ENCODE peak calls at places on chromosomes 12 and 14, in seven cellular contexts. One of them, this sample, is unnamed. For H3K4me1, the result is how much of the 10 kb centered on the place peaks cover.

GRCh38 chr12:126768517-126768916 is 1498.5 kb upstream of the TMEM132C start:
- DNase-seq in GM23338: no peak
- DNase-seq in OCI-LY7: no peak
- DNase-seq in SK-N-SH: no peak
- DNase-seq in MM.1S: no peak
- DNase-seq in neural progenitor cell: no peak
- DNase-seq in hepatocyte: no peak
- DNase-seq in this sample: no peak

GRCh38 chr12:95312656-95313055 is 95.0 kb downstream of the VEZT start:
- DNase-seq in GM23338: no peak
- DNase-seq in OCI-LY7: no peak
- DNase-seq in SK-N-SH: no peak
- DNase-seq in MM.1S: no peak
- DNase-seq in neural progenitor cell: no peak
- DNase-seq in hepatocyte: no peak
- DNase-seq in this sample: no peak

GRCh38 chr14:59566725-59567124 is 9.9 kb downstream of the CCDC175 start:
- DNase-seq in GM23338: no peak
- DNase-seq in OCI-LY7: no peak
- DNase-seq in SK-N-SH: no peak
- DNase-seq in MM.1S: no peak
- DNase-seq in neural progenitor cell: no peak
- DNase-seq in hepatocyte: no peak
- DNase-seq in this sample: peak

GRCh38 chr14:51703787-51704186 is 52.1 kb downstream of the FRMD6 start:
- DNase-seq in GM23338: no peak
- DNase-seq in OCI-LY7: no peak
- DNase-seq in SK-N-SH: no peak
- DNase-seq in MM.1S: no peak
- DNase-seq in neural progenitor cell: no peak
- DNase-seq in hepatocyte: no peak
- DNase-seq in this sample: no peak

GRCh38 chr14:64303471-64303917 is 9.3 kb upstream of the ESR2 start:
- DNase-seq in GM23338: peak
- DNase-seq in OCI-LY7: peak
- DNase-seq in SK-N-SH: peak
- DNase-seq in MM.1S: peak
- DNase-seq in neural progenitor cell: peak
- DNase-seq in hepatocyte: peak
- DNase-seq in this sample: peak

GRCh38 chr12:91507754-91508153 is 325.1 kb upstream of the DCN start:
- DNase-seq in GM23338: no peak
- DNase-seq in OCI-LY7: no peak
- DNase-seq in SK-N-SH: no peak
- DNase-seq in MM.1S: no peak
- DNase-seq in neural progenitor cell: no peak
- DNase-seq in hepatocyte: no peak
- DNase-seq in this sample: no peak

GRCh38 chr12:106080786-106081185 is 58.0 kb downstream of the NUAK1 start:
- DNase-seq in GM23338: no peak
- DNase-seq in OCI-LY7: no peak
- DNase-seq in SK-N-SH: no peak
- DNase-seq in MM.1S: no peak
- DNase-seq in neural progenitor cell: no peak
- DNase-seq in hepatocyte: no peak
- DNase-seq in this sample: no peak

GRCh38 chr12:132310181-132311040 is 19.0 kb downstream of the GALNT9 start:
- DNase-seq in GM23338: no peak
- DNase-seq in OCI-LY7: no peak
- DNase-seq in SK-N-SH: no peak
- DNase-seq in MM.1S: no peak
- DNase-seq in neural progenitor cell: no peak
- DNase-seq in hepatocyte: no peak
- DNase-seq in this sample: no peak

GRCh38 chr14:90424075-90424474 is 27.2 kb downstream of the CALM1 start:
- DNase-seq in GM23338: peak
- DNase-seq in OCI-LY7: no peak
- DNase-seq in SK-N-SH: no peak
- DNase-seq in MM.1S: no peak
- DNase-seq in neural progenitor cell: no peak
- DNase-seq in hepatocyte: no peak
- DNase-seq in this sample: no peak

GRCh38 chr12:103794814-103795213 is 46.2 kb downstream of the NT5DC3 start:
- DNase-seq in GM23338: no peak
- DNase-seq in OCI-LY7: no peak
- DNase-seq in SK-N-SH: no peak
- DNase-seq in MM.1S: no peak
- DNase-seq in neural progenitor cell: no peak
- DNase-seq in hepatocyte: no peak
- DNase-seq in this sample: no peak

GRCh38 chr12:116323696-116324386 is 46.3 kb upstream of the MED13L start:
- DNase-seq in GM23338: no peak
- DNase-seq in OCI-LY7: no peak
- DNase-seq in SK-N-SH: no peak
- DNase-seq in MM.1S: peak
- DNase-seq in neural progenitor cell: no peak
- DNase-seq in hepatocyte: no peak
- DNase-seq in this sample: no peak

GRCh38 chr12:59088673-59089072 is 168.4 kb upstream of the LRIG3 start:
- DNase-seq in GM23338: peak
- DNase-seq in OCI-LY7: no peak
- DNase-seq in SK-N-SH: no peak
- DNase-seq in MM.1S: no peak
- DNase-seq in neural progenitor cell: no peak
- DNase-seq in hepatocyte: no peak
- DNase-seq in this sample: no peak

GRCh38 chr14:104865069-104865630 is at the start of gene CEP170B:
- DNase-seq in GM23338: peak
- DNase-seq in OCI-LY7: peak
- DNase-seq in SK-N-SH: peak
- DNase-seq in MM.1S: peak
- DNase-seq in neural progenitor cell: peak
- DNase-seq in hepatocyte: peak
- DNase-seq in this sample: peak

GRCh38 chr14:99707420-99707819 is 23.3 kb downstream of the CYP46A1 start:
- DNase-seq in GM23338: no peak
- DNase-seq in OCI-LY7: no peak
- DNase-seq in SK-N-SH: no peak
- DNase-seq in MM.1S: no peak
- DNase-seq in neural progenitor cell: no peak
- DNase-seq in hepatocyte: no peak
- DNase-seq in this sample: no peak

GRCh38 chr12:15846887-15847286 is 35.3 kb upstream of the STRAP start:
- DNase-seq in GM23338: no peak
- DNase-seq in OCI-LY7: no peak
- DNase-seq in SK-N-SH: no peak
- DNase-seq in MM.1S: no peak
- DNase-seq in neural progenitor cell: no peak
- DNase-seq in hepatocyte: peak
- DNase-seq in this sample: no peak

GRCh38 chr14:100677925-100678765 is 48.5 kb upstream of the DLK1 start:
- DNase-seq in GM23338: no peak
- DNase-seq in OCI-LY7: no peak
- DNase-seq in SK-N-SH: peak
- DNase-seq in MM.1S: no peak
- DNase-seq in neural progenitor cell: peak
- DNase-seq in hepatocyte: peak
- DNase-seq in this sample: no peak

GRCh38 chr12:132452596-132453350 is 37.2 kb upstream of the FBRSL1 start:
- DNase-seq in GM23338: no peak
- DNase-seq in OCI-LY7: no peak
- DNase-seq in SK-N-SH: no peak
- DNase-seq in MM.1S: no peak
- DNase-seq in neural progenitor cell: no peak
- DNase-seq in hepatocyte: no peak
- DNase-seq in this sample: no peak

GRCh38 chr12:66048843-66049537 is 81.6 kb downstream of the LLPH start:
- DNase-seq in GM23338: no peak
- DNase-seq in OCI-LY7: no peak
- DNase-seq in SK-N-SH: no peak
- DNase-seq in MM.1S: no peak
- DNase-seq in neural progenitor cell: no peak
- DNase-seq in hepatocyte: peak
- DNase-seq in this sample: peak

GRCh38 chr14:102593841-102594170 is 1.4 kb downstream of the RCOR1 start:
- DNase-seq in GM23338: no peak
- DNase-seq in OCI-LY7: no peak
- DNase-seq in SK-N-SH: no peak
- DNase-seq in MM.1S: no peak
- DNase-seq in neural progenitor cell: no peak
- DNase-seq in hepatocyte: no peak
- DNase-seq in this sample: no peak

GRCh38 chr12:123000578-123000977 is 20.1 kb downstream of the ARL6IP4 start:
- DNase-seq in GM23338: no peak
- DNase-seq in OCI-LY7: no peak
- DNase-seq in SK-N-SH: no peak
- DNase-seq in MM.1S: no peak
- DNase-seq in neural progenitor cell: no peak
- DNase-seq in hepatocyte: no peak
- DNase-seq in this sample: no peak

GRCh38 chr12:113850309-113851056 is 115.6 kb downstream of the RBM19 start:
- DNase-seq in GM23338: no peak
- DNase-seq in OCI-LY7: no peak
- DNase-seq in SK-N-SH: no peak
- DNase-seq in MM.1S: no peak
- DNase-seq in neural progenitor cell: no peak
- DNase-seq in hepatocyte: no peak
- DNase-seq in this sample: no peak

GRCh38 chr14:96999654-97000155 is 202.5 kb downstream of the VRK1 start:
- DNase-seq in GM23338: no peak
- DNase-seq in OCI-LY7: no peak
- DNase-seq in SK-N-SH: no peak
- DNase-seq in MM.1S: no peak
- DNase-seq in neural progenitor cell: no peak
- DNase-seq in hepatocyte: no peak
- DNase-seq in this sample: no peak

GRCh38 chr12:53660064-53660463 is 15.8 kb downstream of the ATP5MC2 start:
- DNase-seq in GM23338: no peak
- DNase-seq in OCI-LY7: no peak
- DNase-seq in SK-N-SH: no peak
- DNase-seq in MM.1S: no peak
- DNase-seq in neural progenitor cell: no peak
- DNase-seq in hepatocyte: no peak
- DNase-seq in this sample: no peak

GRCh38 chr14:21102472-21103164 is 1.8 kb downstream of the TMEM253 start:
- DNase-seq in GM23338: peak
- DNase-seq in OCI-LY7: peak
- DNase-seq in SK-N-SH: peak
- DNase-seq in MM.1S: no peak
- DNase-seq in neural progenitor cell: peak
- DNase-seq in hepatocyte: no peak
- DNase-seq in this sample: no peak

GRCh38 chr14:96574633-96575191 is 72.5 kb downstream of the PAPOLA start:
- DNase-seq in GM23338: no peak
- DNase-seq in OCI-LY7: no peak
- DNase-seq in SK-N-SH: no peak
- DNase-seq in MM.1S: no peak
- DNase-seq in neural progenitor cell: no peak
- DNase-seq in hepatocyte: no peak
- DNase-seq in this sample: peak

GRCh38 chr14:87049886-87050820 is 942.8 kb downstream of the GALC start:
- DNase-seq in GM23338: peak
- DNase-seq in OCI-LY7: peak
- DNase-seq in SK-N-SH: peak
- DNase-seq in MM.1S: peak
- DNase-seq in neural progenitor cell: peak
- DNase-seq in hepatocyte: peak
- DNase-seq in this sample: peak

GRCh38 chr12:77615331-77615730 is 215.4 kb upstream of the NAV3 start:
- DNase-seq in GM23338: peak
- DNase-seq in OCI-LY7: peak
- DNase-seq in SK-N-SH: no peak
- DNase-seq in MM.1S: no peak
- DNase-seq in neural progenitor cell: peak
- DNase-seq in hepatocyte: no peak
- DNase-seq in this sample: peak

GRCh38 chr12:108373111-108373510 is 34.0 kb upstream of the CMKLR1 start:
- DNase-seq in GM23338: peak
- DNase-seq in OCI-LY7: no peak
- DNase-seq in SK-N-SH: no peak
- DNase-seq in MM.1S: no peak
- DNase-seq in neural progenitor cell: peak
- DNase-seq in hepatocyte: no peak
- DNase-seq in this sample: peak
- TF ChIP-seq CTCF in GM23338: peak
- TF ChIP-seq CTCF in OCI-LY7: peak
- TF ChIP-seq CTCF in SK-N-SH: peak
- TF ChIP-seq CTCF in MM.1S: peak
- TF ChIP-seq CTCF in neural progenitor cell: peak
- TF ChIP-seq CTCF in hepatocyte: no peak
- TF ChIP-seq CTCF in this sample: peak

DNA sequence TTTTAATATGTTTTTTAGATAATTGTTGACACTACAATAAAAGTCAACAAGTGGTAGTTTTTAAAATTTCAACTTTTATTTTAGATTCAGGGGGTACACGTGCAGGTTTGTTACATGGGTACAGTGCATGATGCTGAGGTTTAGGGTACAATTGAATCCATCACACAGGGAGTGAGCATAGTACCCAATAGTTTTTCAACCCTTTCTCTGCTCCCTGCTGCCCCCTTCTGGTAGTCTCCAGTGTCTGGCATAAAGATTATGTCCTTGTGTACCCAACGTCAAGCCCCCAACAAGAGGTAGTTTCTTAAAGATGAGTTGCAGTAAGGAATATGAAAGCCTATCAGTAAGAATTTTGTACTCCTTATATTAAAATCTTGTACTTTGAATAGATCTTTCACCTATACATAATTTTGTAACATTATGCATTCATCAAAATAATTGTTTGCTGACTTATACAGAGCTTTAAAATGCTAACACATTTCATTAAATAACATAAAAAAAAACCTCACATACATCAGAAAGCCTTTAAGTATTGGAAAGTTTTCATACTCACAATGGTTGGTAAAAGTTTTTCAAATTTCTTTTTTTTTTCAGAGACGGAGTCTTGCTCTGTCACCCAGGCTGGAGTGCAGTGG is 5.4 kb upstream of the RALGAPA1 start:
- DNase-seq in GM23338: peak
- DNase-seq in OCI-LY7: peak
- DNase-seq in SK-N-SH: peak
- DNase-seq in MM.1S: peak
- DNase-seq in neural progenitor cell: peak
- DNase-seq in hepatocyte: peak
- DNase-seq in this sample: peak
- TF ChIP-seq EZH2phosphoT487 in GM23338: no peak
- TF ChIP-seq EZH2phosphoT487 in OCI-LY7: no peak
- TF ChIP-seq EZH2phosphoT487 in SK-N-SH: no peak
- TF ChIP-seq EZH2phosphoT487 in MM.1S: no peak
- TF ChIP-seq EZH2phosphoT487 in neural progenitor cell: no peak
- TF ChIP-seq EZH2phosphoT487 in hepatocyte: no peak
- TF ChIP-seq EZH2phosphoT487 in this sample: no peak

GRCh38 chr12:124451637-124452243 is 115.7 kb downstream of the NCOR2 start:
- DNase-seq in GM23338: no peak
- DNase-seq in OCI-LY7: no peak
- DNase-seq in SK-N-SH: no peak
- DNase-seq in MM.1S: no peak
- DNase-seq in neural progenitor cell: no peak
- DNase-seq in hepatocyte: no peak
- DNase-seq in this sample: no peak
- H3K4me1 ChIP-seq in GM23338: under half
- H3K4me1 ChIP-seq in OCI-LY7: under half
- H3K4me1 ChIP-seq in SK-N-SH: under half
- H3K4me1 ChIP-seq in MM.1S: under half
- H3K4me1 ChIP-seq in neural progenitor cell: under half
- H3K4me1 ChIP-seq in hepatocyte: under half
- H3K4me1 ChIP-seq in this sample: under half

GRCh38 chr12:112261559-112261958 is 120.7 kb downstream of the HECTD4 start:
- DNase-seq in GM23338: peak
- DNase-seq in OCI-LY7: no peak
- DNase-seq in SK-N-SH: peak
- DNase-seq in MM.1S: no peak
- DNase-seq in neural progenitor cell: peak
- DNase-seq in hepatocyte: no peak
- DNase-seq in this sample: peak
- TF ChIP-seq CTCF in GM23338: peak
- TF ChIP-seq CTCF in OCI-LY7: no peak
- TF ChIP-seq CTCF in SK-N-SH: no peak
- TF ChIP-seq CTCF in MM.1S: no peak
- TF ChIP-seq CTCF in neural progenitor cell: peak
- TF ChIP-seq CTCF in hepatocyte: no peak
- TF ChIP-seq CTCF in this sample: peak